ENCODE peak calls at places on chromosomes 3 and 15, in ten cellular contexts. C is CD8-positive, alpha-beta T cell; Z is GM12865; S is left ventricle myocardium inferior; H is B cell; R is heart right ventricle; Q is endothelial cell; K is bronchial epithelial cell; N is A549; X is transverse colon. U is an unnamed sample.

GRCh38 chr3:189003410-189003809 is 168.4 kb upstream of the TPRG1 start:
- DNase-seq in Q (no peak), Z (no peak), S (no peak), H (no peak), K (no peak), C (no peak), N (no peak), X (no peak), R (no peak), U (no peak)

GRCh38 chr3:52317601-52318000 is 1.5 kb downstream of the DNAH1 start:
- DNase-seq in S (peak; percentile 63), N (no peak), C (peak; percentile 80), Q (peak; percentile 68), H (peak; percentile 78), Z (peak; percentile 45), X (peak; percentile 76), K (peak; percentile 68), R (peak; percentile 58), U (peak; percentile 82)

GRCh38 chr3:127408684-127409420 is 121.0 kb upstream of the PRR20G start:
- DNase-seq in Q (no peak), K (no peak), S (no peak), C (peak; percentile 46), R (peak; percentile 1), H (no peak), N (no peak), X (no peak), Z (peak; percentile 44), U (no peak)

GRCh38 chr3:177193706-177194268 is 3.5 kb downstream of the TBL1XR1 start:
- DNase-seq in R (no peak), K (no peak), Q (no peak), H (no peak), S (no peak), Z (no peak), N (no peak), C (no peak), X (no peak), U (no peak)

GRCh38 chr3:109900774-109901173 is 563.4 kb upstream of the DPPA4 start:
- DNase-seq in Q (no peak), Z (no peak), K (peak; percentile 40), S (no peak), R (no peak), N (no peak), X (no peak), C (no peak), H (no peak), U (no peak)

GRCh38 chr15:78353093-78353492 is 12.9 kb downstream of the CRABP1 start:
- DNase-seq in H (no peak), N (peak; percentile 70), X (no peak), C (no peak), S (no peak), Z (peak; percentile 29), R (no peak), Q (no peak), K (no peak), U (no peak)

GRCh38 chr3:117355566-117355965 is 646.0 kb downstream of the TUSC7 start:
- DNase-seq in K (peak; percentile 14), X (no peak), H (peak; percentile 1), S (no peak), R (no peak), Z (peak; percentile 4), Q (peak; percentile 28), N (peak; percentile 41), C (no peak), U (no peak)

GRCh38 chr3:150238043-150238802 is 169.9 kb upstream of the TSC22D2 start:
- DNase-seq in N (no peak), X (no peak), Q (no peak), R (no peak), H (no peak), Z (no peak), C (no peak), S (no peak), K (peak; percentile 48), U (no peak)

GRCh38 chr3:11713171-11713570 is 69.5 kb upstream of the VGLL4 start:
- DNase-seq in S (no peak), R (no peak), H (no peak), Q (no peak), X (no peak), N (no peak), Z (no peak), C (no peak), K (peak; percentile 89), U (no peak)

GRCh38 chr3:190728574-190729246 is 133.8 kb downstream of the GMNC start:
- DNase-seq in Q (no peak), S (no peak), Z (no peak), R (no peak), X (no peak), N (peak; percentile 20), K (peak; percentile 77), H (no peak), C (no peak), U (no peak)

GRCh38 chr3:177371903-177372302 is 174.6 kb upstream of the TBL1XR1 start:
- DNase-seq in N (no peak), S (no peak), C (no peak), K (peak; percentile 39), X (no peak), Q (no peak), R (no peak), Z (no peak), H (no peak), U (no peak)

GRCh38 chr3:13016083-13016725 is 57.0 kb downstream of the IQSEC1 start:
- DNase-seq in X (peak; percentile 82), H (peak; percentile 81), Z (peak; percentile 91), R (peak; percentile 76), N (no peak), S (peak; percentile 66), K (no peak), C (peak; percentile 75), Q (no peak), U (peak; percentile 86)

GRCh38 chr15:31074321-31074720 is 27.2 kb downstream of the TRPM1 start:
- DNase-seq in Z (no peak), S (no peak), H (no peak), Q (no peak), K (no peak), N (no peak), C (no peak), R (no peak), X (no peak), U (no peak)

GRCh38 chr3:195254454-195255175 is 16.3 kb downstream of the XXYLT1 start:
- DNase-seq in C (peak; percentile 35), R (no peak), H (no peak), N (no peak), K (no peak), Q (no peak), Z (no peak), S (no peak), X (no peak), U (no peak)

DNA sequence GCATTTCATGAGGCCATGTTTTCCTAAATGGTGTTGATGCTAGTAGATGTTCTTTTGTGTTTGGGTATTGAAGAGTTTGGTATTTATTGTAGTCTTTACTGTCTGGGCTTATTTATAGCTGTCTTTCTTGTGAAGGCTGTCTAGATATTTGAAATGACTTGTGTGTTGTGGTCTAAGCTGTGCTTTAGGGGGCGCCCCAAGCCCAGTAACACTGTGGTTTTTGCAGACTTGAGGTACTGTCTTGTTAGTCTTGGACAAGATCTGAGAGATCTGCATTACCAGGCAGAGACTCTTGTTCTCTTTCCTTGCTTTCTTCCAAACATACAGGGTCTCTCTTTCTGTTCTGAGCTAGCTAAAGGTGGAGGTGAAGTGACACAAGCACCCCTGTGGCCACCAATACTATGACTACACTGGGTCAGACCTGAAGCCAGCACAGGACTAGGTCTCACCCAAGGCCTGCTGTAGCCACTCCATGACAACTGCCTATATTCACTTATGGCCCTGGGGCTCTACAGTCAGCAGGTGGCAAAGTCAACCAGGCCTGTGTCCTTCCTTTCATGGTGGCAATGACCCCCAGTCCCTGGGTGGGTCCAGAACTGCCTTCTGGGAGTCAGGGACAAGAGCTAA is 152.1 kb upstream of the TBC1D5 start:
- DNase-seq in N (peak; percentile 62), H (peak; percentile 57), X (peak; percentile 57), K (peak; percentile 62), Q (peak; percentile 79), C (no peak), R (no peak), Z (peak; percentile 55), S (no peak), U (peak; percentile 60)
- TF ChIP-seq CTCF in N (peak; percentile 40), H (peak; percentile 53), X (peak; percentile 43), K (peak; percentile 65), Q (peak; percentile 56), C (peak; percentile 17), R (peak; percentile 32), Z (peak; percentile 44), S (peak; percentile 29), U (peak; percentile 63)

DNA sequence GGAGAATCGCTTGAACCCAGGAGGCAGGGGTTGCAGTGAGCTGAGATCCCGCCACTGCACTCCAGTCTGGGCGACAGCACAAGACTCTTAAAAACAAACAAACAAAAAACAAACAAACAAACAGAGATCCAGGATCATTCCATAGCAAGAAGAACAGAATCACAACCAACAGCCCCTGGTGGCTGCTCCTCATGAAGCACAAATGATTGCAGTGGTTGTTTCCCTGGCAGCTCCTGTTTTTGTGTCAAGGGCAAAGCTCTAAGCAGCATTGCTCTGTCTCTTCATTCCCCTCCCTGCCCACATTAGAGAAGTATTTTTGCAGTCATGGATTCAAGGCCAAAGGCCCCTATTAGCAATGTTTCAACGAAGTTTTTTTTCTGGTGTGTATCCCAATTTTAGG is 25.8 kb upstream of the BLM start:
- DNase-seq in R (no peak), S (no peak), Z (no peak), N (no peak), K (no peak), H (no peak), Q (no peak), C (no peak), X (no peak), U (no peak)
- TF ChIP-seq CTCF in R (no peak), S (no peak), Z (no peak), N (no peak), K (peak; percentile 6), H (no peak), Q (peak; percentile 28), C (no peak), X (no peak), U (no peak)

GRCh38 chr3:142888484-142889262 is at the start of gene PCOLCE2:
- DNase-seq in K (no peak), Q (peak; percentile 43), H (peak; percentile 16), S (peak; percentile 54), C (no peak), X (peak; percentile 8), N (peak; percentile 57), Z (peak; percentile 13), R (no peak), U (peak; percentile 50)
- TF ChIP-seq CTCF in K (no peak), Q (no peak), H (no peak), S (no peak), C (no peak), X (no peak), N (no peak), Z (no peak), R (no peak), U (no peak)

DNA sequence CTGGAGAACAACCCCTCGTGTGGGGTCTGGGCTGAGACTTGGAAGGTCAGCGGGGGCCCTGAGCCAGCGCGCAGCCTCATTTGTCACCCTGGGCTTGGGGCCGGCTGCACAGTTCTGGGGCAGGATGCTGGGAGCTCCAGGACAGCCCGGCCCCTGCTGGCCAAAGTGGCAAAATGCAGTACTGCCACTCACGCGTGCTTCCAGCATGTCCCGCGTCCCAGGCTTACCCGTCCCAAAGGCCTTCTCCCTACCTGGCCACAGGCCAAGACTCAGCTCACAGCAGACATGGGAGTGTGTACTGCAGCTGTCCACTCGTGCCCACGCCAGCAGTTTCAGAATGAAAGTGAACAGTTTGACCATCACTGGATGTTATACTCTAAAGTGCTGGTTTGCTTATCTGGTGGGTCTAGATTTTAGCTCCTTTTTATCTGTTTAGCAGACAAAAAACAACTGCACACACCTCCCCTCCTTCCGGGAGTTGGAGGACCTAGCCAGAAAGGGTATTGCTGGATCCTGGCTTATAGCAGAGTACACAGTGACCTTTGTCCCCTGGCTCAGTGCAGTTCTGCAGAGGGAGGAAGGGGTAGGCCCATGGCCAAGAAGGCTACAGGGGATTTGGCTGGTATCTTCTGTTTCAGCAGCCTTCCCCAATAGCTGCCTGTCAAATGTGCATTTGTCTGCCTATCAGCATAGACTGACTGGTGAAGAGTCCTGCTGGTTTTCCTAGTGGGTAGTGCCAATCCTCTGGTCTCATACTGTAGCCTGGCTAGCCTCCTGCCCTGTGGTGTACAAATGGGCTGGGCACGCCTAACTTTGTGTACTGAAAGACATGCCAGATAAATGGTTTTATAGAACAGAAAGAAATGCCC is 23.2 kb upstream of the IP6K2 start:
- DNase-seq in R (peak; percentile 89), H (peak; percentile 60), Q (peak; percentile 80), K (peak; percentile 47), S (peak; percentile 94), X (peak; percentile 96), C (peak; percentile 65), N (peak; percentile 82), Z (peak; percentile 79), U (peak; percentile 94)
- TF ChIP-seq CTCF in R (peak; percentile 93), H (peak; percentile 77), Q (peak; percentile 83), K (peak; percentile 89), S (peak; percentile 95), X (peak; percentile 75), C (peak; percentile 60), N (peak; percentile 60), Z (peak; percentile 91), U (peak; percentile 97)